ENCODE peak calls at places on chromosomes 1 and 21, in six cellular contexts. G is fibroblast of lung, O is colonic mucosa, Q is bronchial epithelial cell, M is RWPE1, X is cardiac fibroblast. D is an unnamed sample.

GRCh38 chr1:150168960-150169565 is 19.3 kb downstream of the PLEKHO1 start:
- DNase-seq in M (peak; percentile 80), Q (peak; percentile 37), X (peak; percentile 75), O (peak; percentile 62), G (peak; percentile 68), D (no peak)

GRCh38 chr21:44461005-44461404 is 5.7 kb downstream of the LRRC3 start:
- DNase-seq in X (no peak), O (no peak), Q (no peak), G (no peak), M (no peak), D (no peak)

GRCh38 chr1:24951337-24951736 is 21.3 kb upstream of the RUNX3 start:
- DNase-seq in M (no peak), G (no peak), X (no peak), Q (no peak), O (no peak), D (no peak)

GRCh38 chr1:114234408-114235119 is 80.9 kb upstream of the SYT6 start:
- DNase-seq in Q (no peak), O (peak; percentile 24), M (no peak), X (no peak), G (no peak), D (no peak)

GRCh38 chr1:203717120-203717519 is 47.9 kb upstream of the LAX1 start:
- DNase-seq in M (no peak), Q (no peak), O (no peak), G (no peak), X (no peak), D (no peak)

GRCh38 chr21:44722701-44723100 is 11.3 kb upstream of the TSPEAR start:
- DNase-seq in O (no peak), Q (no peak), M (no peak), G (no peak), X (no peak), D (no peak)

GRCh38 chr1:92797297-92797696 is 12.4 kb upstream of the EVI5 start:
- DNase-seq in O (no peak), X (peak; percentile 43), Q (no peak), G (peak; percentile 46), M (no peak), D (no peak)

GRCh38 chr1:22264464-22265330 is 121.8 kb upstream of the WNT4 start:
- DNase-seq in X (no peak), O (no peak), M (no peak), G (no peak), Q (no peak), D (no peak)

GRCh38 chr1:92749024-92749634 is 35.8 kb downstream of the EVI5 start:
- DNase-seq in O (peak; percentile 63), G (peak; percentile 83), M (peak; percentile 38), X (peak; percentile 84), Q (peak; percentile 68), D (peak; percentile 1)

GRCh38 chr1:6091823-6092109 is 46.1 kb downstream of the KCNAB2 start:
- DNase-seq in O (no peak), M (no peak), X (no peak), Q (no peak), G (no peak), D (no peak)

GRCh38 chr1:145906954-145907755 is 2.7 kb downstream of the ITGA10 start:
- DNase-seq in X (peak; percentile 61), O (no peak), M (no peak), Q (no peak), G (no peak), D (no peak)

GRCh38 chr1:68308034-68308433 is 75.7 kb upstream of the WLS start:
- DNase-seq in G (no peak), O (no peak), M (no peak), X (no peak), Q (no peak), D (no peak)

GRCh38 chr1:200629876-200630514 is 9.4 kb upstream of the KIF14 start:
- DNase-seq in G (no peak), O (no peak), X (no peak), Q (no peak), M (no peak), D (no peak)

GRCh38 chr1:115337633-115338456 is at the start of gene NGF:
- DNase-seq in M (peak; percentile 73), X (peak; percentile 52), O (no peak), Q (peak; percentile 56), G (peak; percentile 53), D (no peak)

DNA sequence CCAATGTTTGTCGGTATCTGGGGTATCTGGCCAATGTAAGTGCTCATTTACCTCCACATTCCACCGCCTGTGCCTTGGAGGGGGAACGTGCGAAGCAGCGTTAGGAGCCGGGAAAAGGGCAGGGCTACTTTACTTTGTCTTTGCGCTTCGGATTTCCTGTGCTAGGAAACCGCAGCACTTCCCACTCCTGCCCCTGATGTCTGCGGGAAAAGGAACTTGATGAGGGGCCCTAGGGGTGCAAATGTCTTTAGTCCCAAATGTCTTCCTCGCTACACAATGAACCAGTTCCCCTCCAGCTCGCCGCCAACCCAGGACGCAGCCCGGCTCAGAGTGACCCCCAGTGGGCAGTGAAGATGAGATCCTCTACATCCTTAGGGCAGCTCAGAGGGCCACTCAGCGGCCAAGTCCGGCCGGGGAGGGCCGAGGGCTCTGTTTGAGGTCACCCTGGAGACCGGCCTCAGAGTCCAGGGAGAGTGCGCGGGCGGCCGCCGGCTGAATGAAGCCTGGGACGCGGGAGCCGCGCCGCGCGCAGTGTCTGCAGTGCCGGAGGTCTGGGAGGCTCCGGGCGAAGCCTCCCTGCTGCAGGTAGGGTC is at the start of gene DYNLT5:
- DNase-seq in X (peak; percentile 77), M (no peak), Q (no peak), O (peak; percentile 41), G (peak; percentile 50), D (no peak)
- TF ChIP-seq CTCF in X (no peak), M (no peak), Q (no peak), O (no peak), G (no peak), D (peak; percentile 39)

GRCh38 chr1:219812491-219813221 is 115.7 kb downstream of the SLC30A10 start:
- DNase-seq in O (no peak), M (peak; percentile 94), X (peak; percentile 74), Q (peak; percentile 66), G (peak; percentile 75), D (peak; percentile 39)
- TF ChIP-seq CTCF in O (peak; percentile 48), M (peak; percentile 83), X (peak; percentile 82), Q (peak; percentile 84), G (peak; percentile 91), D (peak; percentile 90)

DNA sequence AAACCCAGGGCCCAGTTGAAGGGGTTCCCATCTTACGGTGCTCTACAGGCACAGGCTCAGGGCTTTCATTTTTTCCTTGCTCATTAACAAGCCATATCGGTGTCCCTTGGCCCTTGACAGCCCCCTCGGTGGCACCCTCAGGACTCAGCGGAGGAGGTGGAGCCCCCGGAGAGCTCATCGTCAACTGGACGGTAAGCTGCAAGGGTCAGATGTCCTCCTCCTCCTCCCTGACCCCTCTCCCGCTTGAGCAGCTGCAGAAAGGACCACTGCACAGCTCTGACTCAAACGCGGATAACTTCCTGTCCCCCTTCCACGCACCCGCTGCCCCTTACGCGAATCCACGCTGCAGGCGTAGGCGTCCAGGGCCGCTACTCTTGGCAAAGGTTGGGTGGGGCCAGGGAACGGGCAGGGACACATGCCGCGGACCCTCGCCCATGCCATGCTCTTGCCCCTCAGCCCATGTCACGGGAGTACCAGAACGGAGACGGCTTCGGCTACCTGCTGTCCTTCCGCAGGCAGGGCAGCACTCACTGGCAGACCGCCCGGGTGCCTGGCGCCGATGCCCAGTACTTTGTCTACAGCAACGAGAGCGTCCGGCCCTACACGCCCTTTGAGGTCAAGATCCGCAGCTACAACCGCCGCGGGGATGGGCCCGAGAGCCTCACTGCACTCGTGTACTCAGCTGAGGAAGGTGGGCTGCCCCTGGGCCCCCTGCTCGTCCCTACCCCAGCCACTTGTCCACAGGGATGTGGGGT is 14.7 kb downstream of the TMEM81 start:
- DNase-seq in M (no peak), G (no peak), O (no peak), X (no peak), Q (no peak), D (no peak)
- TF ChIP-seq CTCF in M (no peak), G (no peak), O (no peak), X (no peak), Q (no peak), D (no peak)

GRCh38 chr1:184929711-184930202 is 44.6 kb downstream of the NIBAN1 start:
- DNase-seq in X (no peak), G (peak; percentile 44), M (no peak), O (no peak), Q (peak; percentile 83), D (no peak)
- TF ChIP-seq CTCF in X (no peak), G (no peak), M (no peak), O (no peak), Q (no peak), D (no peak)

GRCh38 chr21:34082769-34083168 is 9.4 kb downstream of the MRPS6 start:
- DNase-seq in G (no peak), M (no peak), Q (no peak), O (no peak), X (no peak), D (no peak)
- TF ChIP-seq CTCF in G (no peak), M (no peak), Q (no peak), O (no peak), X (no peak), D (no peak)